ENCODE peak calls at places on chromosomes 2 and 18, in nine cellular contexts. F is GM23248; O is adrenal gland; C is sigmoid colon; T is A549; W is CD8-positive, alpha-beta memory T cell; Y is fibroblast of lung; G is psoas muscle; I is PC-9. H is an unnamed sample. For H3K4me1, the result is how much of the 10 kb centered on the place peaks cover.

GRCh38 chr2:215812966-215813365 is 200.4 kb downstream of the MREG start:
- DNase-seq in G (no peak), F (peak), Y (peak), T (no peak), I (peak), C (no peak), O (no peak), W (no peak), H (no peak)

GRCh38 chr18:6484659-6485058 is 69.9 kb upstream of the L3MBTL4 start:
- DNase-seq in C (no peak), I (no peak), F (no peak), O (no peak), W (no peak), Y (no peak), T (no peak), G (no peak), H (no peak)

GRCh38 chr2:143524001-143524608 is 394.9 kb downstream of the ARHGAP15 start:
- DNase-seq in C (no peak), T (no peak), F (peak), O (no peak), Y (peak), W (no peak), I (no peak), G (no peak), H (no peak)

GRCh38 chr2:241268716-241269445 is 46.6 kb downstream of the HDLBP start:
- DNase-seq in F (peak), Y (peak), T (peak), W (no peak), C (no peak), O (no peak), I (peak), G (no peak), H (no peak)

GRCh38 chr2:141641462-141641861 is 489.4 kb downstream of the LRP1B start:
- DNase-seq in Y (peak), F (peak), C (no peak), W (no peak), G (no peak), O (no peak), T (no peak), I (no peak), H (no peak)

GRCh38 chr2:118085173-118086023 is 2.9 kb upstream of the INSIG2 start:
- DNase-seq in F (no peak), G (no peak), O (no peak), I (peak), W (no peak), T (no peak), Y (no peak), C (no peak), H (no peak)

GRCh38 chr18:63137999-63138448 is 181.5 kb downstream of the BCL2 start:
- DNase-seq in C (no peak), O (no peak), Y (no peak), T (no peak), I (no peak), W (peak), F (no peak), G (no peak), H (no peak)

GRCh38 chr2:197784956-197785941 is at the start of gene BOLL:
- DNase-seq in C (no peak), O (peak), T (no peak), W (no peak), G (no peak), I (no peak), Y (no peak), F (no peak), H (no peak)

GRCh38 chr2:86087936-86088850 is 17.5 kb downstream of the POLR1A start:
- DNase-seq in F (no peak), I (no peak), G (no peak), Y (no peak), C (no peak), W (no peak), T (no peak), O (no peak), H (no peak)

GRCh38 chr2:168613510-168613909 is 157.4 kb downstream of the CERS6 start:
- DNase-seq in I (no peak), C (no peak), O (no peak), G (no peak), W (no peak), Y (no peak), F (no peak), T (no peak), H (no peak)

GRCh38 chr2:74735544-74735943 is 81.5 kb downstream of the SEMA4F start:
- DNase-seq in Y (no peak), F (peak), C (no peak), T (no peak), I (no peak), G (no peak), W (no peak), O (no peak), H (no peak)

GRCh38 chr2:193371200-193371599 is 1176.5 kb upstream of the TMEFF2 start:
- DNase-seq in C (no peak), I (no peak), Y (no peak), F (no peak), G (no peak), T (no peak), W (no peak), O (no peak), H (no peak)

GRCh38 chr2:216535454-216535995 is 36.9 kb downstream of the RPL37A start:
- DNase-seq in W (no peak), F (peak), G (peak), Y (peak), C (peak), I (peak), T (peak), O (no peak), H (peak)

GRCh38 chr18:36760598-36760997 is 68.2 kb downstream of the TPGS2 start:
- DNase-seq in Y (no peak), W (no peak), O (no peak), G (no peak), F (no peak), I (no peak), C (no peak), T (no peak), H (no peak)

DNA sequence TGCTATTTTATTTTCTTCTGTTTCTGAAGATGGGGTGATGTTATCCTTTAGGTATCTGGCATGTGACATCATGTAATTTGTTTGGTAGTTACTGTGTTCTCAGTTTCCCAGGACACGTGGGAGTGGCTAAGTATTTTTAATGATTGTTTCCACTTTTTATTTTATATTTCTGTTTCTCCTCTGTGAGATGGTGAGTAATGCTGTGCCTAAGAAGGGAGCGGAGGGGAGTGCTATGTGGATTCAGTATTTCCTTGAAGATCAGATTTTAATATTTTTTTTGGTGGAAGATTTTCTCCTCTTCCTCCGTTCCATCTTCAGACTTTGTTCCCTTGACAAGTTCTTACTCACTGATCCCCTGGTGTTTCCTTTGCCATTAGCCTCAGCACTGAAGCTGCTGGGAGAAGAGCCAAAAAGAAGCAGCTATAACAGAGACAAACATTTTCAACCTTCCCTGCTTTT is 180.0 kb upstream of the MMADHC start:
- DNase-seq in Y (peak), I (no peak), W (no peak), C (no peak), F (peak), T (peak), G (no peak), O (no peak), H (no peak)
- H3K4me3 ChIP-seq in Y (no peak), I (no peak), W (no peak), C (no peak), F (peak), T (peak), G (no peak), O (no peak), H (no peak)

GRCh38 chr2:144670080-144670479 is 150.2 kb upstream of the ZEB2 start:
- DNase-seq in O (no peak), G (no peak), T (no peak), I (no peak), Y (no peak), C (no peak), W (no peak), F (no peak), H (no peak)

GRCh38 chr2:144669196-144669987 is 149.5 kb upstream of the ZEB2 start:
- DNase-seq in G (no peak), C (no peak), Y (no peak), I (no peak), F (no peak), T (no peak), W (no peak), O (no peak), H (no peak)

GRCh38 chr2:144663217-144663616 is 143.3 kb upstream of the ZEB2 start:
- DNase-seq in Y (no peak), O (no peak), I (no peak), F (no peak), C (no peak), G (no peak), T (no peak), W (no peak), H (no peak)

GRCh38 chr2:144668493-144669110 is 148.7 kb upstream of the ZEB2 start:
- DNase-seq in F (no peak), Y (no peak), T (no peak), G (no peak), I (no peak), C (no peak), O (no peak), W (no peak), H (no peak)

DNA sequence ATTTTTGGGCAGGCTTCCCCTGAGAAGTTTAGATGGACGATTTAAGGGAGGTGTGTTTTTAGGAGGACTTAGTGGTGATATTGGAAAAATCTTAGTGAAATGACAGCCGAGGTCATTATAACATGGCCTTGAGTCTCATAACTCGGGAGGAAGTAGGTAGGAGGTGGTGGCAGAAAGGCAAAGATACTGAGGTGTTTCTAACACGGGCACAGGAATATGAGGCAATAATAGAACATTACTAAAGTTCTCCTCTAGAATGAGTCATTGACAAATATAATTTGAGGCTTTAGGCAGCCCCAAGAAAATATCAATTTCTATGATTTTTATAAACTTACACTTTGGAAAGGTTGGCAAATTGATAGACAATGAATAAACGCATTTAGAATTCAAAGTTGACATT is 146.1 kb upstream of the ZEB2 start:
- DNase-seq in T (no peak), F (peak), Y (no peak), C (no peak), O (no peak), G (no peak), W (no peak), I (no peak), H (no peak)
- H3K4me1 ChIP-seq in T (under half), F (under half), Y (under half), C (under half), O (under half), G (under half), W (under half), I (under half), H (under half)

GRCh38 chr2:42975358-42975717 is 183.0 kb upstream of the HAAO start:
- DNase-seq in C (peak), T (no peak), I (no peak), G (no peak), Y (no peak), W (no peak), O (no peak), F (peak), H (no peak)
- H3K4me3 ChIP-seq in C (peak), T (peak), I (no peak), G (peak), Y (peak), W (no peak), O (peak), F (peak), H (peak)

GRCh38 chr2:134142341-134142738 is 111.5 kb upstream of the MGAT5 start:
- DNase-seq in G (no peak), W (no peak), T (no peak), Y (peak), O (no peak), F (no peak), I (no peak), C (no peak), H (no peak)

GRCh38 chr2:134141598-134142340 is 112.1 kb upstream of the MGAT5 start:
- DNase-seq in F (no peak), W (no peak), G (no peak), Y (no peak), C (no peak), T (no peak), O (no peak), I (no peak), H (no peak)

GRCh38 chr2:134144081-134144596 is 109.7 kb upstream of the MGAT5 start:
- DNase-seq in O (no peak), F (no peak), I (no peak), G (no peak), Y (no peak), C (no peak), W (no peak), T (no peak), H (no peak)

GRCh38 chr2:134143568-134143967 is 110.3 kb upstream of the MGAT5 start:
- DNase-seq in I (no peak), T (no peak), Y (peak), W (no peak), O (no peak), F (no peak), C (no peak), G (no peak), H (no peak)

GRCh38 chr2:134142903-134143302 is 111.0 kb upstream of the MGAT5 start:
- DNase-seq in O (no peak), C (no peak), G (no peak), W (no peak), F (peak), Y (peak), T (no peak), I (no peak), H (no peak)
- H3K4me1 ChIP-seq in O (under half), C (under half), G (under half), W (under half), F (under half), Y (under half), T (under half), I (under half), H (under half)